ENCODE peak calls at places on chromosomes 7 and 10, in six cellular contexts. P, Q, K, O, H and W are unnamed samples.

GRCh38 chr10:96512524-96512991 is 1.2 kb downstream of the TLL2 start:
- DNase-seq in P (peak; percentile 12), Q (no peak), K (peak; percentile 73), O (no peak), H (peak; percentile 30), W (peak; percentile 33)

GRCh38 chr7:37817219-37817618 is 31.2 kb upstream of the NME8 start:
- DNase-seq in P (no peak), Q (no peak), K (no peak), O (no peak), H (no peak), W (no peak)

GRCh38 chr7:134593530-134594392 is 44.9 kb downstream of the AKR1B15 start:
- DNase-seq in P (peak; percentile 95), Q (no peak), K (no peak), O (no peak), H (peak; percentile 87), W (peak; percentile 40)

GRCh38 chr10:132209978-132210530 is 23.3 kb downstream of the DPYSL4 start:
- DNase-seq in P (no peak), Q (no peak), K (no peak), O (no peak), H (no peak), W (no peak)

GRCh38 chr10:70445718-70446485 is 4.4 kb upstream of the NODAL start:
- DNase-seq in P (peak; percentile 91), Q (no peak), K (no peak), O (no peak), H (peak; percentile 74), W (peak; percentile 93)

GRCh38 chr10:74542077-74542476 is 284.3 kb upstream of the KAT6B start:
- DNase-seq in P (peak; percentile 93), Q (no peak), K (no peak), O (peak; percentile 75), H (peak; percentile 92), W (peak; percentile 33)

GRCh38 chr7:4739528-4739992 is 35.9 kb upstream of the AP5Z1 start:
- DNase-seq in P (peak; percentile 38), Q (no peak), K (no peak), O (no peak), H (peak; percentile 82), W (peak; percentile 19)

GRCh38 chr7:148397056-148397455 is 193.5 kb upstream of the C7orf33 start:
- DNase-seq in P (no peak), Q (no peak), K (no peak), O (no peak), H (no peak), W (no peak)

GRCh38 chr10:132793871-132794849 is 8.2 kb upstream of the NKX6-2 start:
- DNase-seq in P (no peak), Q (no peak), K (no peak), O (no peak), H (no peak), W (no peak)

GRCh38 chr10:7580520-7580919 is 86.2 kb downstream of the ITIH5 start:
- DNase-seq in P (no peak), Q (no peak), K (no peak), O (no peak), H (no peak), W (peak; percentile 36)

GRCh38 chr10:21751341-21752310 is 217.6 kb downstream of the MLLT10 start:
- DNase-seq in P (no peak), Q (no peak), K (no peak), O (peak; percentile 19), H (no peak), W (peak; percentile 81)
- H2AK5ac ChIP-seq in P (no peak overlapping the region), Q (no peak overlapping the region), K (peak overlapping the region; percentile 83), O (no peak overlapping the region), H (no peak overlapping the region), W (no peak overlapping the region)

DNA sequence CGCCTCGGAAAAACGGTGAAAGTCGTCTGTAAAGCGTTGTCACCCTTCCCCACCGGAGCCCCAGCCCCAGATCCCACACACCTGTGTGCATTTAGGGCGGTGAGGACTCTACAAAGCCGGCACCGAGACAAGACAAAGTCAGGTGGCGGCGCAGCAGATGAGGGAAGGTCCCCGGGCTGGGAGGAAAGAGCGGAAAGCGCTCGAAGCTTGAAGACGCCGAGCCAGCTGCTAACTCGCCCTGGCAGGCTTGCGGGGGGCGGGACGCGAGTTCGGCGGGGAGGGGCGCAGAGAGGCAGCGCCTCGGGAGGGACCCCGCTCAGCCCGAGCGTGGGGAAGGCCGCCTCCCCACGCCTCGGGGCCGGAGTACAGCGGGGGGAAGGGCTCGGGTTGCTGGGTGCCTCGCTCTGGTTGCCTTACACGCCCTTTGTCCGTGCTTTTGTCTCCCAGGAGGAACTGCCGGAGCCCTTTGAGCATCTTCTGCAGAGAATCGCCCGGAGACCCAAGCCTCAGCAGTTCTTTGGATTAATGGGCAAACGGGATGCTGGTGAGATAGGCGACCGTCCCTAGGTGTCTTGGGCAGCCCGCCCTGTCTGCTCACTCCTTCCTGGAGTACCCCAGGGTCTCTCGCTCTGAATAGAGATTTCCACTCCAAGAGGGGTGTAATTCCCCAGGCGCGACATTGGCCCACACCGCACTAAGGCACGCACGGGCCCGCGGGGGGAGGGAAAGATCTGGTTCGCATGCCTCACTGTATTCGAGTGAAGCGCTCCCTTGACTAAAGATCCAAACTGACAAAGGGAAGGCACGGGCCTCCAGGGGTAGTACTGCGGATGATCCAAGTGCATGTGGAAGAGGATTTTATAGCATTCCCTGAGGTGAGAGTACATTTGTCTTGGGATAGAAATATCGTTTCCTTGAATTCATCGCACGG is 1.7 kb downstream of the TAC1 start:
- DNase-seq in P (no peak), Q (peak; percentile 54), K (peak; percentile 75), O (no peak), H (no peak), W (peak; percentile 62)
- H3K4me3 ChIP-seq in P (no peak overlapping the region), Q (peak overlapping the region; percentile 73), K (peak overlapping the region; percentile 43), O (no peak overlapping the region), H (peak overlapping the region; percentile 16), W (no peak overlapping the region)

GRCh38 chr10:97844672-97845071 is 5.0 kb upstream of the GOLGA7B start:
- DNase-seq in P (no peak), Q (no peak), K (no peak), O (no peak), H (no peak), W (no peak)
- H3K23ac ChIP-seq in P (no peak overlapping the region), Q (no peak overlapping the region), K (no peak overlapping the region), O (no peak overlapping the region), H (no peak overlapping the region), W (no peak overlapping the region)

GRCh38 chr7:107168233-107169119 is at the start of gene HBP1:
- DNase-seq in P (peak; percentile 100), Q (peak; percentile 100), K (peak; percentile 98), O (peak; percentile 100), H (peak; percentile 100), W (peak; percentile 100)
- H2AK5ac ChIP-seq in P (peak within 1 kb of the TSS; percentile 41), Q (peak within 1 kb of the TSS; percentile 93), K (peak within 1 kb of the TSS; percentile 28), O (peak within 1 kb of the TSS; percentile 88), H (no peak within 1 kb of the TSS), W (no peak within 1 kb of the TSS)

GRCh38 chr10:114544045-114544659 is 113.9 kb downstream of the ABLIM1 start:
- DNase-seq in P (no peak), Q (no peak), K (no peak), O (no peak), H (no peak), W (no peak)
- H3K4me3 ChIP-seq in P (no peak overlapping the region), Q (no peak overlapping the region), K (no peak overlapping the region), O (no peak overlapping the region), H (no peak overlapping the region), W (no peak overlapping the region)

GRCh38 chr10:121594623-121595320 is 3.5 kb downstream of the FGFR2 start:
- DNase-seq in P (no peak), Q (no peak), K (no peak), O (no peak), H (no peak), W (no peak)
- H3K23ac ChIP-seq in P (no peak overlapping the region), Q (no peak overlapping the region), K (no peak overlapping the region), O (no peak overlapping the region), H (no peak overlapping the region), W (no peak overlapping the region)

DNA sequence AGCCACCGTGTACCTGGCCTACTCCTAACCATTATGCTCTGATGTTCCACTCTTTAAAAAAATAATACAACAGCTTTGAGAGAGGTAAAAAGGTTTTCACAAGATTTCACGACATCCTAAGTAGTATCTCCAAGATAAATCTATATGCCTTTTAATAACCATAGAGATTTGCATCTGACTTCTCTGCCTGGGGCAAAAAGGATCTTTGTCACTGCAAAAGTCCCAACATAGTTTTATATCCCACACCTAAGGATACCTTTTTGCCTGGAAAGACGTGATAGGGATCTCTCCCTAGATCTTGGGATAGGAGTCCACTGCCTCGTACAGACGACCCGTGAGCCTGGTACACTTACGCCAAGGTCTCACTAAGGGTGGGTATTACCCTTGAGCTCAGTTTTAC is 31.4 kb upstream of the SVIL start:
- DNase-seq in P (no peak), Q (no peak), K (no peak), O (peak; percentile 61), H (no peak), W (no peak)
- H2AK5ac ChIP-seq in P (no peak overlapping the region), Q (no peak overlapping the region), K (peak overlapping the region; percentile 47), O (no peak overlapping the region), H (peak overlapping the region; percentile 90), W (no peak overlapping the region)